ENCODE peak calls at places on chromosomes 11 and 22, in seven cellular contexts. J is fibroblast of the conjunctiva, Y is cardiac fibroblast, D is neuronal stem cell, E is smooth muscle cell of the brain vasculature, O is fibroblast of pulmonary artery, A is glutamatergic neuron. U is an unnamed sample.

GRCh38 chr11:8810331-8811301 is 100.4 kb upstream of the AKIP1 start:
- DNase-seq in O (peak), Y (peak), D (peak), J (peak), A (peak), E (no peak), U (peak)

GRCh38 chr22:27801616-27802388 is at the start of gene MN1:
- DNase-seq in J (no peak), E (no peak), A (peak), D (peak), Y (peak), O (peak), U (peak)

GRCh38 chr11:44365616-44366015 is 55.7 kb upstream of the ALX4 start:
- DNase-seq in O (no peak), D (no peak), A (no peak), J (no peak), Y (no peak), E (no peak), U (no peak)

GRCh38 chr22:47153854-47154542 is 391.5 kb downstream of the TBC1D22A start:
- DNase-seq in O (no peak), E (no peak), J (no peak), Y (no peak), A (no peak), D (no peak), U (no peak)

GRCh38 chr11:95641506-95641905 is 148.1 kb downstream of the FAM76B start:
- DNase-seq in D (no peak), O (no peak), Y (peak), J (no peak), E (no peak), A (no peak), U (no peak)

GRCh38 chr22:20765938-20766337 is 8.0 kb upstream of the SERPIND1 start:
- DNase-seq in A (no peak), E (no peak), J (no peak), Y (no peak), O (no peak), D (no peak), U (no peak)

GRCh38 chr11:110198031-110198729 is 98.2 kb downstream of the RDX start:
- DNase-seq in Y (peak), E (no peak), D (no peak), J (no peak), A (no peak), O (peak), U (peak)

GRCh38 chr11:18106688-18107087 is 806 bp upstream of the SAAL1 start:
- DNase-seq in J (no peak), D (no peak), O (no peak), Y (peak), E (no peak), A (no peak), U (peak)

GRCh38 chr11:15501566-15501965 is 386.8 kb downstream of the INSC start:
- DNase-seq in Y (no peak), E (no peak), D (no peak), A (no peak), O (no peak), J (no peak), U (no peak)

GRCh38 chr11:127182586-127183203 is 182.1 kb upstream of the KIRREL3 start:
- DNase-seq in J (no peak), E (no peak), Y (no peak), D (no peak), A (peak), O (no peak), U (no peak)

GRCh38 chr11:15863411-15863810 is 492.9 kb downstream of the SOX6 start:
- DNase-seq in A (no peak), Y (no peak), O (no peak), J (no peak), E (no peak), D (no peak), U (peak)

GRCh38 chr11:36292311-36292722 is 3.1 kb upstream of the COMMD9 start:
- DNase-seq in D (no peak), E (no peak), A (no peak), O (peak), Y (peak), J (peak), U (peak)

GRCh38 chr22:47608421-47608820 is 846.0 kb downstream of the TBC1D22A start:
- DNase-seq in Y (no peak), O (no peak), J (no peak), A (no peak), E (no peak), D (no peak), U (no peak)

GRCh38 chr11:2794419-2794795 is 91.2 kb downstream of the CDKN1C start:
- DNase-seq in J (no peak), O (no peak), A (peak), D (no peak), Y (no peak), E (no peak), U (no peak)

GRCh38 chr11:121743285-121743684 is 290.5 kb upstream of the SORL1-AS1 start:
- DNase-seq in Y (no peak), E (no peak), D (no peak), J (no peak), O (no peak), A (no peak), U (no peak)

U was measured in fibroblast of lung.